ENCODE peak calls at places on chromosomes 2 and 18, in nine cellular contexts. D is stomach; T is CD8-positive, alpha-beta T cell; U is T-cell; K is upper lobe of right lung; E is cerebellar cortex; M is amniotic epithelial cell; R is foreskin fibroblast; Z is ureter. X is an unnamed sample.

GRCh38 chr2:128449226-128450061 is 130.8 kb upstream of the HS6ST1 start:
- DNase-seq in K (peak), U (no peak), T (no peak), Z (peak), E (no peak), R (no peak), D (peak), M (no peak), X (no peak)

GRCh38 chr2:230184727-230185578 is 34.8 kb downstream of the SP110 start:
- DNase-seq in Z (no peak), U (no peak), E (no peak), K (no peak), R (no peak), T (no peak), D (no peak), M (peak), X (no peak)

GRCh38 chr2:74764429-74765272 is 69.3 kb upstream of the HK2 start:
- DNase-seq in U (no peak), D (no peak), M (peak), R (no peak), T (no peak), E (no peak), K (no peak), Z (no peak), X (no peak)

GRCh38 chr2:195659114-195659513 is 2.1 kb downstream of the SLC39A10 start:
- DNase-seq in U (no peak), E (peak), D (no peak), M (no peak), T (peak), Z (no peak), K (no peak), R (no peak), X (no peak)

GRCh38 chr2:172415759-172416158 is 11.6 kb upstream of the ITGA6 start:
- DNase-seq in T (no peak), R (no peak), K (no peak), D (no peak), E (no peak), M (no peak), U (no peak), Z (no peak), X (no peak)

GRCh38 chr2:157460384-157460837 is 16.5 kb upstream of the CYTIP start:
- DNase-seq in T (no peak), Z (no peak), R (no peak), D (no peak), U (no peak), M (no peak), E (no peak), K (no peak), X (no peak)

GRCh38 chr2:42835577-42836371 is 43.4 kb upstream of the HAAO start:
- DNase-seq in M (peak), R (peak), Z (peak), K (peak), T (no peak), D (no peak), E (no peak), U (no peak), X (no peak)

GRCh38 chr2:45040786-45041185 is 31.5 kb upstream of the SIX2 start:
- DNase-seq in R (no peak), D (no peak), T (no peak), Z (no peak), K (no peak), E (no peak), M (no peak), U (no peak), X (no peak)

GRCh38 chr2:107757223-107757622 is 69.5 kb upstream of the RGPD4 start:
- DNase-seq in M (no peak), E (no peak), D (no peak), R (no peak), U (no peak), T (no peak), K (no peak), Z (no peak), X (no peak)

GRCh38 chr18:45652703-45653490 is 37.6 kb downstream of the SLC14A2 start:
- DNase-seq in R (peak), E (no peak), U (no peak), T (no peak), K (no peak), D (no peak), Z (no peak), M (no peak), X (no peak)

GRCh38 chr2:168530980-168531379 is 74.9 kb downstream of the CERS6 start:
- DNase-seq in U (no peak), T (no peak), R (peak), K (no peak), Z (no peak), D (no peak), E (no peak), M (peak), X (no peak)

GRCh38 chr2:110745048-110745447 is 12.7 kb downstream of the ACOXL start:
- DNase-seq in E (no peak), Z (no peak), K (no peak), R (no peak), D (no peak), M (no peak), U (no peak), T (no peak), X (no peak)

GRCh38 chr2:150490466-150490865 is 3.0 kb upstream of the RND3 start:
- DNase-seq in Z (no peak), M (no peak), D (no peak), R (no peak), K (no peak), T (no peak), E (no peak), U (no peak), X (no peak)

GRCh38 chr2:2892378-2892777 is 485.2 kb downstream of the EIPR1 start:
- DNase-seq in R (no peak), Z (no peak), M (no peak), K (no peak), E (peak), D (no peak), U (no peak), T (no peak), X (no peak)

GRCh38 chr2:202018950-202019349 is 14.7 kb upstream of the FZD7 start:
- DNase-seq in T (no peak), M (no peak), D (no peak), E (peak), R (peak), K (no peak), Z (no peak), U (no peak), X (no peak)

GRCh38 chr2:64485961-64486360 is 32.0 kb downstream of the LGALSL start:
- DNase-seq in K (no peak), Z (no peak), R (peak), U (no peak), D (no peak), M (no peak), E (no peak), T (no peak), X (no peak)

GRCh38 chr2:218306184-218306920 is 14.0 kb upstream of the TMBIM1 start:
- DNase-seq in T (no peak), K (no peak), R (no peak), D (no peak), U (no peak), E (no peak), Z (no peak), M (no peak), X (no peak)

GRCh38 chr2:186559370-186559769 is 30.5 kb upstream of the ITGAV start:
- DNase-seq in R (no peak), T (no peak), D (no peak), M (no peak), U (no peak), E (no peak), Z (no peak), K (no peak), X (no peak)

GRCh38 chr18:1092228-1092627 is 187.6 kb downstream of the ADCYAP1 start:
- DNase-seq in K (no peak), M (no peak), R (no peak), Z (no peak), E (no peak), T (no peak), D (no peak), U (no peak), X (no peak)

GRCh38 chr2:172408143-172408766 is 19.1 kb upstream of the ITGA6 start:
- DNase-seq in K (no peak), R (no peak), T (no peak), M (no peak), Z (peak), U (no peak), D (no peak), E (peak), X (no peak)